ENCODE peak calls at places on chromosomes 16 and 17, in eight cellular contexts. E, V, K, U, P, R, O and T are unnamed samples.

GRCh38 chr16:61834082-61834481 is 202.2 kb downstream of the CDH8 start:
- DNase-seq in E (no peak), V (no peak), K (no peak), U (no peak), P (no peak), R (no peak), O (no peak), T (no peak)

GRCh38 chr17:68297168-68297567 is 5.9 kb downstream of the ARSG start:
- DNase-seq in E (no peak), V (no peak), K (no peak), U (no peak), P (no peak), R (no peak), O (no peak), T (no peak)

GRCh38 chr17:48624544-48625501 is 1.3 kb downstream of the HOXB9 start:
- DNase-seq in E (no peak), V (no peak), K (no peak), U (peak), P (no peak), R (no peak), O (no peak), T (no peak)

GRCh38 chr17:17180741-17181525 is 25.2 kb downstream of the PLD6 start:
- DNase-seq in E (no peak), V (no peak), K (no peak), U (no peak), P (no peak), R (no peak), O (no peak), T (no peak)

GRCh38 chr17:78184311-78184710 is 2.5 kb downstream of the TK1 start:
- DNase-seq in E (no peak), V (no peak), K (no peak), U (no peak), P (peak), R (no peak), O (no peak), T (no peak)

GRCh38 chr16:57572978-57573733 is 30.7 kb downstream of the ADGRG5 start:
- DNase-seq in E (no peak), V (no peak), K (no peak), U (no peak), P (no peak), R (no peak), O (peak), T (no peak)

GRCh38 chr16:2475413-2476344 is 752 bp downstream of the TBC1D24 start:
- DNase-seq in E (no peak), V (peak), K (no peak), U (peak), P (no peak), R (no peak), O (no peak), T (no peak)

GRCh38 chr17:77581480-77581879 is 377.0 kb upstream of the TNRC6C start:
- DNase-seq in E (no peak), V (no peak), K (no peak), U (no peak), P (no peak), R (peak), O (no peak), T (no peak)

GRCh38 chr16:4116328-4117249 is at the start of gene ADCY9:
- DNase-seq in E (peak), V (peak), K (peak), U (peak), P (peak), R (no peak), O (no peak), T (peak)

GRCh38 chr17:44121206-44121605 is 2.2 kb downstream of the HDAC5 start:
- DNase-seq in E (no peak), V (no peak), K (no peak), U (peak), P (no peak), R (no peak), O (no peak), T (no peak)

GRCh38 chr17:31499771-31500554 is 108.5 kb downstream of the RAB11FIP4 start:
- DNase-seq in E (no peak), V (no peak), K (peak), U (peak), P (no peak), R (peak), O (no peak), T (no peak)

GRCh38 chr17:19004601-19005441 is at the start of gene FAM83G:
- DNase-seq in E (peak), V (peak), K (peak), U (peak), P (peak), R (peak), O (peak), T (peak)

GRCh38 chr17:39738568-39738901 is 797 bp downstream of the GRB7 start:
- DNase-seq in E (peak), V (peak), K (no peak), U (peak), P (no peak), R (peak), O (no peak), T (no peak)

GRCh38 chr16:27449434-27450188 is 47.6 kb downstream of the IL21R start:
- DNase-seq in E (peak), V (no peak), K (no peak), U (no peak), P (no peak), R (no peak), O (no peak), T (no peak)

GRCh38 chr16:27326738-27327585 is 13.2 kb downstream of the IL4R start:
- DNase-seq in E (no peak), V (no peak), K (peak), U (peak), P (peak), R (peak), O (peak), T (no peak)

GRCh38 chr16:3198334-3199072 is 10.5 kb downstream of the OR1F1 start:
- DNase-seq in E (no peak), V (no peak), K (no peak), U (no peak), P (no peak), R (no peak), O (no peak), T (no peak)

GRCh38 chr17:17132746-17133145 is 73.4 kb downstream of the PLD6 start:
- DNase-seq in E (no peak), V (no peak), K (no peak), U (peak), P (no peak), R (no peak), O (no peak), T (no peak)

GRCh38 chr17:27504188-27504995 is 48.1 kb downstream of the KSR1 start:
- DNase-seq in E (no peak), V (no peak), K (no peak), U (no peak), P (no peak), R (no peak), O (no peak), T (no peak)

GRCh38 chr17:79020631-79021301 is 3.2 kb upstream of the C1QTNF1 start:
- DNase-seq in E (no peak), V (no peak), K (no peak), U (no peak), P (peak), R (peak), O (no peak), T (no peak)

GRCh38 chr17:30600830-30601494 is 123.8 kb downstream of the GOSR1 start:
- DNase-seq in E (no peak), V (peak), K (no peak), U (peak), P (no peak), R (peak), O (no peak), T (no peak)

GRCh38 chr16:89815639-89816348 is 653 bp downstream of the FANCA start:
- DNase-seq in E (no peak), V (no peak), K (no peak), U (peak), P (no peak), R (no peak), O (no peak), T (no peak)

DNA sequence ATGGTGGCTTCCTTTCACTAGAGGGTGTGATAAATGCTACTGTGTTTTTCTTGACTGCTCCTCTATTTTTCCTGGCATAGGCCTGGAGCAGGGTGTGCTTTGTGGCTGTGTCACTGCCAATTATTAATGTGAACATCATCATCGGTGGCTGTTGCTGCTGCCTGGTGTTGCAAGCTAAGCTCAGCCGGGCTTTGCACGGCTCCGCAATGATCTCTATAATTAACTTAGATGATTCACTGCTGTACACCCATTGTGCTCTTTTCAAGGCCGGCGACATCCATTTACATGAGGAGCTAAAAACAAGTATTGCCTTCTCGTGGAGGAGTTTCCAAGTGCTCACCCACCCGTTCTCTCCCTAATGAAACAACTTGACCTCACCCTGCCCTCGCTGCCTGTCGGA is 160.1 kb upstream of the IRX3 start:
- DNase-seq in E (no peak), V (no peak), K (no peak), U (no peak), P (no peak), R (peak), O (no peak), T (no peak)
- TF ChIP-seq CTCF in E (no peak), V (no peak), K (no peak), U (no peak), P (no peak), R (no peak), O (no peak), T (no peak)

GRCh38 chr17:75970626-75971025 is 8.3 kb downstream of the ACOX1 start:
- DNase-seq in E (no peak), V (no peak), K (no peak), U (no peak), P (no peak), R (no peak), O (no peak), T (no peak)

GRCh38 chr17:75975757-75976174 is 3.2 kb downstream of the ACOX1 start:
- DNase-seq in E (no peak), V (no peak), K (no peak), U (no peak), P (no peak), R (no peak), O (no peak), T (no peak)

GRCh38 chr17:75965468-75965867 is 13.5 kb downstream of the ACOX1 start:
- DNase-seq in E (no peak), V (no peak), K (no peak), U (no peak), P (no peak), R (no peak), O (no peak), T (no peak)

DNA sequence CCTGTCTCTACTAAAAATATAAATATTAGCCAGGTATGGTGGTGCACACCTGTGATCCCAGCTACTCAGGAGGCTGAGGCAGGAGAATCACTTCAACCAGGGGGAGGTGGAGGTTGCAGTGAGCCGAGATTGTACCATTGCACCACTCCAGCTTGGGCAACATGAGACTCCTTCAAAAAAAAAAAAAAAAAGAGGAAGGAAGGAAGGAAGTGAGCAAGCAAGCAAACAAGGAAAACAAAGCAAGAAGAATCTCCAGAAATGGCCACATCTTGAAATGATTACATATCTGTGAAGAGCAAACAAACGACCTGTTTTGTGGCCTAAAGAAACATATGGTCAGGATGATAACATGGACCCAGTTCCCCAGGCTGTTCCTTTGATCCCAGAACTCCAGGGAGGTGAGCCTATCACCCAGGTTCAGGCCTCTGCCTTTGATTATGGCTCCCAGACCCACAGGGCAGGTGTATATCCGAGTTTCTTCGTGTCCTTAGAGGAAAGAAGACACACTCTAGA is 8.9 kb downstream of the ACOX1 start:
- DNase-seq in E (no peak), V (no peak), K (no peak), U (no peak), P (no peak), R (no peak), O (no peak), T (no peak)
- TF ChIP-seq CTCF in E (no peak), V (no peak), K (no peak), U (no peak), P (no peak), R (no peak), O (no peak), T (no peak)

GRCh38 chr16:50902457-50902856 is 160.6 kb downstream of the CYLD start:
- DNase-seq in E (no peak), V (no peak), K (no peak), U (no peak), P (no peak), R (no peak), O (no peak), T (no peak)
- TF ChIP-seq CTCF in E (no peak), V (no peak), K (no peak), U (peak), P (no peak), R (peak), O (no peak), T (no peak)

GRCh38 chr17:81189670-81190530 is 23.9 kb upstream of the AATK start:
- DNase-seq in E (no peak), V (no peak), K (no peak), U (peak), P (no peak), R (no peak), O (no peak), T (no peak)
- TF ChIP-seq CTCF in E (no peak), V (no peak), K (peak), U (peak), P (no peak), R (no peak), O (no peak), T (peak)

DNA sequence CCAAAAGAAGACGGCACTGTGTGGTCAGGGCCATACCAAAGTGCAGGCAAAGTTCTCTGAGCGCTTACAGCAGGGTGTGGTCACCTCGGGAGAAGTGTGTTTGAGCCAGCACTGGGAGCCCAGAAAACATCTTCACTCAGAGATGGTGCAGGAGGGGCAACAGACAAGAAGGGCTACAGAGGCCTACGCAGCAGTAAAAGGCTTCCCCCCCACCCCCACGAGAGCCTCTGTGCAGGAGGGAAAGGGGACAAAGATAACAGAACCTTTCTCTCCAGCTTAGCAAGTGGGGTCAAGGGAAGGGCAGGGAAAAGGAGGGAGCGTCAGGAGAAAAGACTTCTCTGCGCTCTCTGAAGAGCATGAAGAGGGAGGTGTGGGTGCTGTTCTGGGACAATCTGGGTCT is 2.8 kb downstream of the VAT1 start:
- DNase-seq in E (no peak), V (no peak), K (no peak), U (no peak), P (no peak), R (no peak), O (no peak), T (no peak)
- TF ChIP-seq CTCF in E (no peak), V (no peak), K (no peak), U (no peak), P (no peak), R (no peak), O (no peak), T (no peak)

GRCh38 chr16:86429663-86430062 is 80.7 kb upstream of the FOXF1 start:
- DNase-seq in E (no peak), V (no peak), K (no peak), U (no peak), P (no peak), R (no peak), O (no peak), T (no peak)
- TF ChIP-seq CTCF in E (no peak), V (no peak), K (no peak), U (no peak), P (no peak), R (no peak), O (no peak), T (no peak)

GRCh38 chr16:71404364-71404763 is 37.5 kb downstream of the TLE7 start:
- DNase-seq in E (no peak), V (no peak), K (no peak), U (no peak), P (no peak), R (no peak), O (no peak), T (no peak)

GRCh38 chr16:71408536-71408935 is 33.3 kb downstream of the TLE7 start:
- DNase-seq in E (no peak), V (no peak), K (no peak), U (no peak), P (peak), R (no peak), O (no peak), T (no peak)

GRCh38 chr16:71406316-71406715 is 35.5 kb downstream of the TLE7 start:
- DNase-seq in E (no peak), V (no peak), K (no peak), U (no peak), P (peak), R (no peak), O (no peak), T (no peak)

GRCh38 chr16:71407731-71408130 is 34.1 kb downstream of the TLE7 start:
- DNase-seq in E (no peak), V (no peak), K (no peak), U (no peak), P (no peak), R (no peak), O (no peak), T (no peak)

DNA sequence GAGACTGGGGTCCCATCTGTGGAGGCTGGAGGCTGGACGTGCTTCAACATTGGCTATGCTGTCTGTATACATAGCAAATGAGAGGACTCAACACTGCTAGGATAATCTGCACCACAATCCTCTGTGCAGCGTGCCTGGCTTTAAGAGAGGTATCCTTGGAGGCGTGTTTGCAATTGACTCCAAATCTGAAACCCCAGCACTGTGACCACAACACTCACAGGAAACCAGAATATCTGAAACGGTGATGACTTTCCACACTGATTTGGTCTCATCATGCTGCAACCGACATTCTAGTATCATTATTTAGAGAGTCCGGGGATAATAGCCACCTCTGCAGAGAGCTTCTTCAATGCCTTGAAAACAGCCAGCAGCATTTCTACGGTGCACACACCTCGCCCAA is 35.1 kb downstream of the TLE7 start:
- DNase-seq in E (no peak), V (peak), K (no peak), U (no peak), P (no peak), R (no peak), O (no peak), T (no peak)
- TF ChIP-seq CTCF in E (no peak), V (no peak), K (no peak), U (no peak), P (no peak), R (no peak), O (no peak), T (no peak)

GRCh38 chr17:82602986-82603385 is 45.3 kb downstream of the WDR45B start:
- DNase-seq in E (no peak), V (no peak), K (no peak), U (no peak), P (no peak), R (no peak), O (no peak), T (no peak)
- TF ChIP-seq CTCF in E (no peak), V (no peak), K (no peak), U (no peak), P (no peak), R (no peak), O (no peak), T (no peak)

GRCh38 chr17:42016952-42017865 is at the start of gene DNAJC7:
- DNase-seq in E (peak), V (peak), K (peak), U (peak), P (peak), R (peak), O (peak), T (peak)
- TF ChIP-seq CTCF in E (no peak), V (no peak), K (no peak), U (no peak), P (no peak), R (no peak), O (no peak), T (no peak)